ENCODE peak calls at places on chromosomes 6 and 20, in four cellular contexts. U is iPS-NIHi11, J is anterior cingulate cortex, L is HS-5. D is an unnamed sample.

GRCh38 chr6:69846770-69847506 is 19.4 kb upstream of the COL19A1 start:
- DNase-seq in U (no peak), J (no peak), L (no peak), D (no peak)

GRCh38 chr6:127301199-127301700 is 34.6 kb downstream of the RNF146 start:
- DNase-seq in U (no peak), J (no peak), L (no peak), D (no peak)

GRCh38 chr6:52415917-52416628 is 4.1 kb upstream of the EFHC1 start:
- DNase-seq in U (no peak), J (no peak), L (no peak), D (no peak)

GRCh38 chr6:116060572-116061283 is at the start of gene FRK:
- DNase-seq in U (no peak), J (no peak), L (no peak), D (no peak)

GRCh38 chr6:122580731-122581130 is 29.5 kb upstream of the PKIB start:
- DNase-seq in U (no peak), J (no peak), L (peak; percentile 3), D (peak; percentile 75)

GRCh38 chr20:23826541-23827018 is at the start of gene CST2:
- DNase-seq in U (peak; percentile 35), J (no peak), L (no peak), D (no peak)

GRCh38 chr6:17842014-17842776 is 135.5 kb upstream of the NUP153 start:
- DNase-seq in U (no peak), J (no peak), L (no peak), D (no peak)

GRCh38 chr20:40754372-40754943 is 65.4 kb upstream of the MAFB start:
- DNase-seq in U (no peak), J (no peak), L (no peak), D (no peak)

GRCh38 chr6:148513145-148514071 is 170.8 kb downstream of the SASH1 start:
- DNase-seq in U (peak; percentile 68), J (no peak), L (no peak), D (no peak)

GRCh38 chr6:22557007-22557406 is 12.4 kb upstream of the HDGFL1 start:
- DNase-seq in U (no peak), J (no peak), L (no peak), D (no peak)

GRCh38 chr20:12575352-12576095 is 433.2 kb upstream of the SPTLC3 start:
- DNase-seq in U (no peak), J (no peak), L (no peak), D (no peak)

GRCh38 chr6:90870561-90870960 is 283.7 kb upstream of the MAP3K7 start:
- DNase-seq in U (no peak), J (no peak), L (peak; percentile 24), D (peak; percentile 93)

GRCh38 chr6:34595332-34596090 is 39.4 kb upstream of the SPDEF start:
- DNase-seq in U (no peak), J (no peak), L (peak; percentile 46), D (peak; percentile 89)

GRCh38 chr6:163533443-163533842 is 118.9 kb downstream of the QKI start:
- DNase-seq in U (no peak), J (no peak), L (peak; percentile 86), D (peak; percentile 76)

GRCh38 chr20:35030136-35030535 is 62.5 kb downstream of the TRPC4AP start:
- DNase-seq in U (no peak), J (no peak), L (no peak), D (no peak)

GRCh38 chr20:21301940-21302644 is 1.0 kb upstream of the XRN2 start:
- DNase-seq in U (no peak), J (no peak), L (no peak), D (no peak)

GRCh38 chr20:2006452-2007381 is 12.9 kb upstream of the PDYN start:
- DNase-seq in U (peak; percentile 70), J (no peak), L (no peak), D (peak; percentile 29)

GRCh38 chr6:122130026-122130348 is 269.5 kb upstream of the HSF2 start:
- DNase-seq in U (no peak), J (no peak), L (no peak), D (no peak)

GRCh38 chr20:45330476-45330875 is 17.7 kb downstream of the SDC4 start:
- DNase-seq in U (no peak), J (no peak), L (no peak), D (no peak)

GRCh38 chr20:33827109-33827508 is 16.0 kb downstream of the CHMP4B start:
- DNase-seq in U (no peak), J (no peak), L (no peak), D (no peak)

GRCh38 chr20:38168791-38169589 is 3.9 kb upstream of the TGM2 start:
- DNase-seq in U (no peak), J (no peak), L (no peak), D (no peak)

GRCh38 chr6:134534708-134535149 is 216.8 kb upstream of the SGK1 start:
- DNase-seq in U (no peak), J (no peak), L (no peak), D (peak; percentile 27)

GRCh38 chr20:48737463-48738093 is 90.2 kb downstream of the PREX1 start:
- DNase-seq in U (no peak), J (no peak), L (no peak), D (no peak)

GRCh38 chr6:139743629-139744028 is 369.2 kb upstream of the CITED2 start:
- DNase-seq in U (no peak), J (no peak), L (peak; percentile 87), D (peak; percentile 92)

GRCh38 chr6:39362487-39362865 is 40.0 kb upstream of the KCNK16 start:
- DNase-seq in U (peak; percentile 43), J (no peak), L (peak; percentile 20), D (no peak)

GRCh38 chr6:152004036-152004566 is 196.6 kb downstream of the ESR1 start:
- DNase-seq in U (no peak), J (no peak), L (no peak), D (no peak)

GRCh38 chr6:33694401-33694931 is 17.0 kb downstream of the UQCC2 start:
- DNase-seq in U (no peak), J (no peak), L (no peak), D (peak; percentile 31)